ENCODE peak calls at places on chromosome 21, in six cellular contexts. B is H7, A is PC-3, T is cardiac muscle cell, S is cardiac fibroblast, Y is MM.1S. F is an unnamed sample.

GRCh38 chr21:31248598-31248997 is 95.5 kb downstream of the TIAM1 start:
- DNase-seq in B (no peak), A (peak), T (no peak), S (peak), Y (no peak), F (no peak)

GRCh38 chr21:26806734-26807372 is 38.4 kb downstream of the ADAMTS1 start:
- DNase-seq in B (no peak), A (peak), T (no peak), S (no peak), Y (no peak), F (no peak)

GRCh38 chr21:44065428-44065827 is 41.8 kb upstream of the PWP2 start:
- DNase-seq in B (no peak), A (no peak), T (peak), S (peak), Y (no peak), F (peak)

GRCh38 chr21:37220433-37220980 is 46.6 kb downstream of the VPS26C start:
- DNase-seq in B (peak), A (no peak), T (peak), S (peak), Y (peak), F (peak)

GRCh38 chr21:42107177-42107880 is 36.2 kb downstream of the UMODL1 start:
- DNase-seq in B (peak), A (peak), T (no peak), S (no peak), Y (peak), F (no peak)

GRCh38 chr21:42313501-42313969 is 1.7 kb downstream of the TFF3 start:
- DNase-seq in B (peak), A (no peak), T (no peak), S (no peak), Y (peak), F (peak)

GRCh38 chr21:41141031-41141457 is 26.9 kb upstream of the BACE2 start:
- DNase-seq in B (no peak), A (peak), T (peak), S (peak), Y (no peak), F (no peak)

GRCh38 chr21:17512245-17513213 is at the start of gene CXADR:
- DNase-seq in B (peak), A (peak), T (peak), S (peak), Y (peak), F (peak)

GRCh38 chr21:42248783-42249597 is 30.1 kb downstream of the ABCG1 start:
- DNase-seq in B (no peak), A (no peak), T (no peak), S (no peak), Y (peak), F (no peak)

GRCh38 chr21:30194701-30195299 is 21.1 kb downstream of the CLDN8 start:
- DNase-seq in B (peak), A (peak), T (peak), S (peak), Y (peak), F (peak)

GRCh38 chr21:32306021-32306780 is 7.5 kb downstream of the MRAP start:
- DNase-seq in B (peak), A (no peak), T (peak), S (peak), Y (no peak), F (no peak)

GRCh38 chr21:43766734-43767497 is 9.2 kb downstream of the CSTB start:
- DNase-seq in B (no peak), A (no peak), T (no peak), S (no peak), Y (no peak), F (peak)

GRCh38 chr21:41064325-41064724 is 103.6 kb upstream of the BACE2 start:
- DNase-seq in B (no peak), A (no peak), T (peak), S (no peak), Y (no peak), F (no peak)

GRCh38 chr21:15729674-15730483 is at the start of gene USP25:
- DNase-seq in B (peak), A (peak), T (peak), S (peak), Y (peak), F (peak)

GRCh38 chr21:37463083-37463780 is 96.7 kb downstream of the DYRK1A start:
- DNase-seq in B (no peak), A (peak), T (peak), S (peak), Y (peak), F (peak)

GRCh38 chr21:43657355-43658093 is 1.8 kb downstream of the HSF2BP start:
- DNase-seq in B (peak), A (no peak), T (peak), S (no peak), Y (no peak), F (no peak)

GRCh38 chr21:42193721-42194120 is 25.2 kb upstream of the ABCG1 start:
- DNase-seq in B (no peak), A (peak), T (no peak), S (no peak), Y (no peak), F (no peak)

GRCh38 chr21:31630062-31630711 is 29.3 kb upstream of the SOD1 start:
- DNase-seq in B (no peak), A (peak), T (peak), S (peak), Y (no peak), F (peak)

GRCh38 chr21:15978158-15978805 is 248.5 kb downstream of the USP25 start:
- DNase-seq in B (no peak), A (no peak), T (peak), S (peak), Y (no peak), F (no peak)

GRCh38 chr21:18614327-18614726 is 210.7 kb upstream of the TMPRSS15 start:
- DNase-seq in B (no peak), A (no peak), T (no peak), S (no peak), Y (no peak), F (no peak)

GRCh38 chr21:42670058-42670830 is 16.8 kb downstream of the PDE9A start:
- DNase-seq in B (no peak), A (no peak), T (no peak), S (no peak), Y (no peak), F (no peak)

GRCh38 chr21:36776981-36777617 is 78.2 kb downstream of the SIM2 start:
- DNase-seq in B (no peak), A (no peak), T (no peak), S (no peak), Y (no peak), F (no peak)

GRCh38 chr21:41168391-41169257 is 664 bp downstream of the BACE2 start:
- DNase-seq in B (peak), A (peak), T (peak), S (peak), Y (peak), F (peak)

GRCh38 chr21:41166947-41167346 is 1.0 kb upstream of the BACE2 start:
- DNase-seq in B (no peak), A (no peak), T (peak), S (peak), Y (no peak), F (no peak)

GRCh38 chr21:41669533-41669830 is 97.4 kb downstream of the RIPK4 start:
- DNase-seq in B (peak), A (no peak), T (no peak), S (no peak), Y (no peak), F (no peak)

GRCh38 chr21:27070881-27071670 is 104.2 kb upstream of the ADAMTS5 start:
- DNase-seq in B (no peak), A (no peak), T (no peak), S (no peak), Y (no peak), F (no peak)

GRCh38 chr21:17536381-17536780 is 23.5 kb downstream of the CXADR start:
- DNase-seq in B (no peak), A (no peak), T (no peak), S (no peak), Y (no peak), F (peak)

GRCh38 chr21:26147535-26147934 is 23.0 kb downstream of the APP start:
- DNase-seq in B (no peak), A (no peak), T (no peak), S (no peak), Y (no peak), F (no peak)

GRCh38 chr21:17279663-17280062 is 233.2 kb upstream of the CXADR start:
- DNase-seq in B (no peak), A (no peak), T (no peak), S (no peak), Y (no peak), F (no peak)

GRCh38 chr21:42102063-42102462 is 30.9 kb downstream of the UMODL1 start:
- DNase-seq in B (no peak), A (peak), T (no peak), S (no peak), Y (peak), F (peak)

GRCh38 chr21:41868062-41868710 is 11.0 kb downstream of the PRDM15 start:
- DNase-seq in B (no peak), A (no peak), T (no peak), S (no peak), Y (peak), F (no peak)

GRCh38 chr21:46551636-46552241 is 53.1 kb downstream of the S100B start:
- DNase-seq in B (peak), A (no peak), T (no peak), S (no peak), Y (no peak), F (no peak)

GRCh38 chr21:42190492-42190875 is 28.5 kb upstream of the ABCG1 start:
- DNase-seq in B (no peak), A (no peak), T (no peak), S (no peak), Y (no peak), F (no peak)

GRCh38 chr21:42770717-42771502 is 108.4 kb downstream of the WDR4 start:
- DNase-seq in B (no peak), A (no peak), T (no peak), S (no peak), Y (no peak), F (no peak)

GRCh38 chr21:8989883-8990325 is 1531.5 kb upstream of the TPTE start:
- DNase-seq in B (peak), A (peak), T (no peak), S (no peak), Y (no peak), F (no peak)

GRCh38 chr21:41321211-41321907 is 4.8 kb downstream of the FAM3B start:
- DNase-seq in B (no peak), A (no peak), T (no peak), S (no peak), Y (peak), F (no peak)

GRCh38 chr21:35048706-35049617 is at the start of gene RUNX1:
- DNase-seq in B (no peak), A (peak), T (peak), S (peak), Y (peak), F (peak)
- H3K4me3 ChIP-seq in B (no peak), A (peak), T (no peak), S (peak), Y (peak), F (no peak)

GRCh38 chr21:45438391-45439145 is 33.6 kb downstream of the COL18A1 start:
- DNase-seq in B (no peak), A (no peak), T (no peak), S (no peak), Y (no peak), F (no peak)
- H3K4me3 ChIP-seq in B (no peak), A (peak), T (no peak), S (no peak), Y (no peak), F (peak)

DNA sequence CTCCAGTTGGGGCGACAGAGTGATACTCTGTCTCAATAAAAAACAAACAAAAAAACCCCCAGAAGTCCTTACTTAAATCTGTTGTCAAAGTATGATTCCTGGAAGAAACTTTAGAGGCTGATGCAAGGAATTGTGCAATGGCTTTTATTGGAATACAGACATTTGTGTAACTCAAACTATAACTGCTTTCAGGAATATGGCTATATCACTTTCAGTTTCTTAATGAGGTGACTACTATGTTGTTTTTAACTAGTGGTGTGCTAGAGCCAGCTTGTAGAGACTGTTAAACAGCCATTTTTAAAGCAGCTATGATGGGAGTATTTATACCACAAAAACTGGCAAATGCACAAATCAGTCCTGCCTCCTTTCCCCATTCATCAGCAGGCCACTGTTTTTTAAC is 22.7 kb upstream of the DNAJC28 start:
- DNase-seq in B (no peak), A (no peak), T (peak), S (peak), Y (no peak), F (no peak)
- H3K4me3 ChIP-seq in B (no peak), A (no peak), T (no peak), S (no peak), Y (no peak), F (no peak)

GRCh38 chr21:34981793-34982192 is 67.3 kb downstream of the RUNX1 start:
- DNase-seq in B (no peak), A (no peak), T (no peak), S (no peak), Y (no peak), F (no peak)

GRCh38 chr21:34986561-34987533 is 62.3 kb downstream of the RUNX1 start:
- DNase-seq in B (peak), A (peak), T (peak), S (peak), Y (peak), F (peak)

GRCh38 chr21:34983680-34984086 is 65.4 kb downstream of the RUNX1 start:
- DNase-seq in B (no peak), A (peak), T (no peak), S (peak), Y (peak), F (no peak)

GRCh38 chr21:34987673-34988072 is 61.4 kb downstream of the RUNX1 start:
- DNase-seq in B (no peak), A (no peak), T (no peak), S (no peak), Y (peak), F (no peak)

GRCh38 chr21:34984356-34984755 is 64.7 kb downstream of the RUNX1 start:
- DNase-seq in B (no peak), A (no peak), T (no peak), S (no peak), Y (no peak), F (no peak)
- H3K4me3 ChIP-seq in B (no peak), A (no peak), T (no peak), S (no peak), Y (no peak), F (no peak)

DNA sequence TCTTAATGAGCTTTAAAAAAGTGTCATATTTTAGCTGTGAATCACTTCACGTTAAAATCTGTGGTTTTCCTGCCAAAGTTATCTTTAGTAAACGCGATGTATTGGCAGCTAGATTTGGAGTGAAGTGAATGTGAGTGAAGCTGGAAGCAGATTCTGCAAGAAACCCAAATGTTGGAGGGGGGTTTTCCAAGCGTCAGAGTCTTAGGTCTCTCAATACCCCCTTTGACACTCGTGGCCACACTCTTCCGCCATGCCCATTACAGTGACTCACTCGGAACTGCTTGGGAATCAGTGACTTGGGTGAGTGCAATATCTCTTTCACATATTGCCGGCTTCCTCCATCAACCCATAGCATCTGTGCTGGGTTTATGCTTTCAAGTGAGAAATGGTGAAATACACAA is 17.5 kb downstream of the B3GALT5 start:
- DNase-seq in B (no peak), A (peak), T (no peak), S (no peak), Y (no peak), F (no peak)
- H3K4me3 ChIP-seq in B (no peak), A (peak), T (no peak), S (no peak), Y (no peak), F (no peak)

DNA sequence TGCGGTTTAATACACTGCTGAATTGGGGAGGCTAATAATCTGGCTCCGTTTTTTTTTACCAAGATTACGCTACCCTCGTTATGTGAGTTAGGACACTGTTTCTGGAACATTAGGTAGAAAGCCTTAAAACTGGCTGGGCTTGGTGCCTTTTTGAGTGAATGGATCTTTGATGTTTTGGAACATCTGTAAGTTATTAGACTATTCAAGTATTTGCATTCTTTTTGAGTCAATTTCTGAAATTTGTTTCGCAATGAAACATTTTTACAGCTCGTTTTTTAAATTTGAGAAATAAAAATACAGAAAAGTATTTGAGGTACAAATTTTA is 106.9 kb downstream of the LTN1 start:
- DNase-seq in B (no peak), A (no peak), T (no peak), S (no peak), Y (no peak), F (no peak)
- H3K4me3 ChIP-seq in B (no peak), A (no peak), T (no peak), S (no peak), Y (peak), F (no peak)

GRCh38 chr21:38471766-38472165 is 26.5 kb downstream of the ERG start:
- DNase-seq in B (no peak), A (no peak), T (no peak), S (no peak), Y (no peak), F (no peak)

GRCh38 chr21:38470762-38471161 is 27.5 kb downstream of the ERG start:
- DNase-seq in B (no peak), A (peak), T (peak), S (peak), Y (no peak), F (no peak)

GRCh38 chr21:38474124-38474523 is 24.2 kb downstream of the ERG start:
- DNase-seq in B (no peak), A (no peak), T (no peak), S (no peak), Y (no peak), F (no peak)

GRCh38 chr21:38474796-38475195 is 23.5 kb downstream of the ERG start:
- DNase-seq in B (no peak), A (no peak), T (no peak), S (no peak), Y (no peak), F (no peak)

DNA sequence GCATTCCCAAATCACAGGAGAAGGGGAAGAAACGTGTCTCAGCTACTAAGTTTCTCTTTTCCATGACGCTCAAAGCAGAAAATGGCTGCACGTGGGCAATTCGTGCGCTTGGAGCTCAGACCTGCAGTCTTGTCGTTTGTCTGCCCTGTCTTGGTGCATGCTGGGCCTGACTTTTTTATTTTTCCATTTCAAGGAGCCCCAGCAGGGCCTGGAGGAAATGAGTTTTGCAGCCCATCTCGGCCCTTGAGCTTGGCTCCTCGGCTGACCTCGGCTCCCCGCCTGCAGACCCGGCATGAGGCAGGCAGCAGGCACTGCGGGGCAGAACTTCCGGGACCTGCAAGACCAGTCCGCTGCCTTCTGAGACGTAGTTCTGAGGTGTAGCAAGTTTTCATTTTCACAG is 25.6 kb downstream of the ERG start:
- DNase-seq in B (peak), A (no peak), T (no peak), S (no peak), Y (no peak), F (no peak)
- H3K4me3 ChIP-seq in B (no peak), A (no peak), T (no peak), S (no peak), Y (no peak), F (no peak)